ENCODE peak calls at places on chromosomes 3 and 15, in six cellular contexts. W, D, V, S, T and Y are unnamed samples.

GRCh38 chr3:152737021-152737908 is 97.7 kb upstream of the P2RY1 start:
- DNase-seq in W (no peak), D (no peak), V (no peak), S (no peak), T (peak), Y (no peak)

GRCh38 chr3:195876297-195877031 is 31.9 kb downstream of the TNK2 start:
- DNase-seq in W (no peak), D (no peak), V (no peak), S (no peak), T (peak), Y (no peak)

GRCh38 chr3:135447478-135447877 is 518.0 kb upstream of the PPP2R3A start:
- DNase-seq in W (no peak), D (no peak), V (no peak), S (no peak), T (no peak), Y (no peak)

GRCh38 chr15:77840962-77841361 is 208.2 kb upstream of the LINGO1 start:
- DNase-seq in W (no peak), D (no peak), V (peak), S (no peak), T (peak), Y (no peak)

GRCh38 chr3:125356140-125357026 is 18.7 kb downstream of the ZNF148 start:
- DNase-seq in W (no peak), D (no peak), V (no peak), S (no peak), T (no peak), Y (no peak)

GRCh38 chr15:62809106-62809967 is 233.2 kb upstream of the TPM1 start:
- DNase-seq in W (no peak), D (no peak), V (peak), S (no peak), T (no peak), Y (no peak)

GRCh38 chr15:88238618-88239430 is 17.7 kb downstream of the NTRK3 start:
- DNase-seq in W (no peak), D (no peak), V (peak), S (no peak), T (no peak), Y (no peak)

GRCh38 chr3:187975571-187976360 is 178.2 kb upstream of the LPP start:
- DNase-seq in W (no peak), D (no peak), V (no peak), S (no peak), T (no peak), Y (no peak)

GRCh38 chr3:99663981-99664380 is 25.6 kb downstream of the COL8A1 start:
- DNase-seq in W (no peak), D (no peak), V (no peak), S (no peak), T (peak), Y (no peak)

GRCh38 chr15:73927476-73928240 is 1.4 kb downstream of the LOXL1 start:
- DNase-seq in W (peak), D (peak), V (no peak), S (peak), T (peak), Y (peak)

GRCh38 chr15:77874071-77874470 is 203.4 kb downstream of the TBC1D2B start:
- DNase-seq in W (no peak), D (no peak), V (no peak), S (no peak), T (no peak), Y (peak)

GRCh38 chr3:9809239-9809614 is 835 bp upstream of the TTLL3 start:
- DNase-seq in W (no peak), D (no peak), V (no peak), S (no peak), T (no peak), Y (no peak)

GRCh38 chr15:71685420-71685993 is 124.8 kb upstream of the NR2E3 start:
- DNase-seq in W (no peak), D (no peak), V (no peak), S (no peak), T (peak), Y (no peak)

GRCh38 chr3:140922634-140923033 is 19.0 kb upstream of the SLC25A36 start:
- DNase-seq in W (no peak), D (no peak), V (no peak), S (no peak), T (peak), Y (no peak)

GRCh38 chr15:40793216-40793989 is 13.5 kb upstream of the ZFYVE19 start:
- DNase-seq in W (no peak), D (no peak), V (peak), S (peak), T (peak), Y (no peak)

GRCh38 chr3:191260431-191261303 is 61.6 kb downstream of the OSTN start:
- DNase-seq in W (no peak), D (no peak), V (no peak), S (no peak), T (no peak), Y (no peak)

GRCh38 chr3:8607285-8608040 is 37.1 kb downstream of the SSUH2 start:
- DNase-seq in W (peak), D (peak), V (no peak), S (peak), T (peak), Y (peak)

GRCh38 chr3:111729087-111729846 is 129.8 kb upstream of the PHLDB2 start:
- DNase-seq in W (peak), D (no peak), V (peak), S (no peak), T (peak), Y (no peak)

GRCh38 chr3:13283877-13284264 is 136.3 kb downstream of the NUP210 start:
- DNase-seq in W (no peak), D (no peak), V (no peak), S (no peak), T (no peak), Y (no peak)

GRCh38 chr3:13281657-13282527 is 138.2 kb downstream of the NUP210 start:
- DNase-seq in W (peak), D (no peak), V (no peak), S (peak), T (peak), Y (no peak)

GRCh38 chr3:13285007-13285567 is 135.0 kb downstream of the NUP210 start:
- DNase-seq in W (no peak), D (no peak), V (no peak), S (no peak), T (no peak), Y (no peak)

GRCh38 chr3:13282528-13282985 is 137.6 kb downstream of the NUP210 start:
- DNase-seq in W (no peak), D (no peak), V (no peak), S (peak), T (peak), Y (peak)

DNA sequence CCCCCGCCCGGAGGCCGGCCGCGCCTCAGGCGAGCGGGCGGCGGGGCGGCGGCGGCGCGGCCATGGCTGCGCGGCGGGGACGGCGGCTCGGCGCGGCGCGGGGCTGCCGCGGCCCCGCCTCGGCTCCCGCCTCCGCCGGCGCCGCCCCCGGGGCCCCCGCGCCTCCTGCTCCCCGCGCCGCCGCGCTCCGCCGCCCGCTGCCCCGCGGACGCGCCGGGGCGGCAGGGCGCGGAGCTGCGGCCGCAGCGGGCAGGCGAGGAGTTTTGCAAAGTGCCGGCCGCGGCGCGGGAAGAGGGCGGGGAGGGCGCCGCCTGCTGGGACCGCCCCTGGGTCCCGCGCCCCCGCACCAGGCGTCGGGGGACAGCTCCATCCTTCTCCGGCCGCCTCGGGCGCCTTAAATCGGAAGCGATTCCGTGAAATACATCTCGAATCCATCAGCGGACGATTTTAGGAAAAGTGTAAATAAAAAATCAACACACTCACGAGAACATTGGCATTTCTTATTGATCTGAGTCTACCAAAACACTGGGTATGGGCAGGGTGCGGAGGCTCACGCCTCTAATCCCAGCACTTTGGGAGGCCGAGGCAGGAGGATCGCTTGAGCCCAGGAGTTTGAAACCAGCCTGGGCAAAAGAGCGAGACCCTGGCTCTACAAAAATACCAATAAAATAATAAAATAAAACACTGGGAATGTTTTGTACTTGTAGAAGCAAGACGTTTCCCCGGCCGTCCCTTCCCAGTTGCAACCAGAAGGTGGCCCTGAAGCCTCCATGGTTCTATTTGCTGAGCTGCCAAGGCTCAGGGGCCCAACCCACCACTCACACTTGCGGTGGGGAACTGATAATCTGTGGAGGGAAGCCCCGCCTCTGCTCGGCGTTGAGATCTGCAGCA is 136.9 kb downstream of the NUP210 start:
- DNase-seq in W (no peak), D (no peak), V (no peak), S (peak), T (peak), Y (peak)
- TF ChIP-seq CTCF in W (peak), D (peak), V (peak), S (peak), T (peak), Y (peak)

DNA sequence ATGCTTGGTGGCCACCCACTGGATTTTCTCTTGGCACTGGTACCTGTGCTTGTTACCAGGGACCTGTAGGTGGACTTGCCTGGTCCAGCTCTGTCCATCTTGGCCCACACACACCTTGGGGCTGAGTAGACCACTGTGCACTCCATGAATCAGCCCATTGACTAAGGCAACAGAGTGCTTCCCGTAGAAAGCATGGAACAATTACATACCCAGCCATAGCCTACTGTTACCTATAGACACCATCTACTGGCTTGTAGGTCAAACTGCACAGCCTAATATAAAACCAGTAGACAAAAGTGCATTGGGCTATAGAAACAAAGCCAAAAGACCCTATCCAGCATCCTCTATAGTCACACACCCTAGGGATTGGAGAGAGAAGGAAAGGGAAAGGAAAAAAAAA is 378.9 kb downstream of the OTOL1 start:
- DNase-seq in W (no peak), D (no peak), V (no peak), S (no peak), T (no peak), Y (no peak)
- TF ChIP-seq CTCF in W (no peak), D (no peak), V (no peak), S (no peak), T (no peak), Y (no peak)

GRCh38 chr15:82040862-82041261 is 5.0 kb downstream of the MEX3B start:
- DNase-seq in W (no peak), D (no peak), V (no peak), S (peak), T (no peak), Y (peak)

GRCh38 chr15:82044373-82045178 is 1.2 kb downstream of the MEX3B start:
- DNase-seq in W (peak), D (peak), V (peak), S (peak), T (no peak), Y (peak)

GRCh38 chr15:82045179-82045891 is 483 bp downstream of the MEX3B start:
- DNase-seq in W (peak), D (peak), V (no peak), S (peak), T (no peak), Y (peak)

GRCh38 chr15:82043726-82044372 is 2.0 kb downstream of the MEX3B start:
- DNase-seq in W (no peak), D (no peak), V (no peak), S (peak), T (no peak), Y (peak)

DNA sequence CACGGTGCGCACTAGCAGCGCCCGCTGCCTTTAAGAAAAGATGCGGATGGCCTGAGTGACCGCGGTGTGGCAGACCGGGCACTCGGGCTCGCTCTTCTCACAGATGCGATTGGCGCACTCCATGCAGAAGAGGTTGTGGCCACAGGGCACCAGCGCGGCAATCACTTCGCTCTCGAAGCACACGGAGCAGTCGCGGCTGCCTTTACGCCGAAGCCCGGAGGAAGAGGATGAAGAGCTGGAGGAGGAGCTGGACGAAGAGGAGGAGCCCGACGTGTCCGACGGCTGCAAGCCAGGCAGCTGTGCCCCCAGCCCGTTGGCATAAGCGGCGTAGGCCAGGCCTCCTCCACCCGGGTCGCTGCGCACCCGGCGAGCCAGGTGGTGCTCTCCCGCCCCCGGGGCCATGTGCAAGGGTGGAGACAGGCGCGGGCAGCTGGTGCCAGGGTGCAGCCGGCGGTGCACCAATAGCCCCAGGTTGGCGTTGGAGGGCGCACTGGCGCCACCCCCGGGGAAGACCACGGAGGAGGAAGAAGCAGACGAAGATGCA is 2.6 kb downstream of the MEX3B start:
- DNase-seq in W (no peak), D (no peak), V (no peak), S (peak), T (no peak), Y (peak)
- TF ChIP-seq CTCF in W (no peak), D (no peak), V (peak), S (no peak), T (no peak), Y (no peak)

GRCh38 chr3:115958531-115958930 is 335.2 kb downstream of the GAP43 start:
- DNase-seq in W (no peak), D (no peak), V (no peak), S (no peak), T (no peak), Y (no peak)
- TF ChIP-seq CTCF in W (no peak), D (no peak), V (no peak), S (no peak), T (no peak), Y (no peak)

DNA sequence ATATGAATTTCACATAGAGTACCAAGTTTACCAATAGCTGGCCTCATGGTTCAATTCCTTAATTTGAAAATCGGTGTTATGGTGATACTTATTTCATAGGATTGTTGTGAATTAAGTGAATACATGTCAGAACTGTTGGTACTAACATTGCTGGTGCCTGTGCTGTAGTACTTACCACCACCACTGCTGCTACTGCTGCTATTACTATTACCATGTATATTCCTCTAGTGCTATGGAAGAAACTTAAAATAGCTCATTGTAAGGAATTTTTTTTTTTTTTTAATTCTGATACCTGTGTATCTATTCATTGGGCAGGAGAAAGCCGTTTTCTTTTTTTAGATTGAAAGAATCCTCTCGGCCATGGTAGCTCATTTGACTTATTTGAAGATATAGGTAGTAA is 3.6 kb downstream of the FYTTD1 start:
- DNase-seq in W (no peak), D (no peak), V (no peak), S (no peak), T (peak), Y (no peak)
- TF ChIP-seq CTCF in W (no peak), D (peak), V (no peak), S (no peak), T (no peak), Y (no peak)

GRCh38 chr3:127105587-127105986 is 87.3 kb upstream of the PRR23E start:
- DNase-seq in W (no peak), D (no peak), V (no peak), S (no peak), T (no peak), Y (no peak)
- TF ChIP-seq CTCF in W (no peak), D (peak), V (no peak), S (no peak), T (no peak), Y (no peak)

DNA sequence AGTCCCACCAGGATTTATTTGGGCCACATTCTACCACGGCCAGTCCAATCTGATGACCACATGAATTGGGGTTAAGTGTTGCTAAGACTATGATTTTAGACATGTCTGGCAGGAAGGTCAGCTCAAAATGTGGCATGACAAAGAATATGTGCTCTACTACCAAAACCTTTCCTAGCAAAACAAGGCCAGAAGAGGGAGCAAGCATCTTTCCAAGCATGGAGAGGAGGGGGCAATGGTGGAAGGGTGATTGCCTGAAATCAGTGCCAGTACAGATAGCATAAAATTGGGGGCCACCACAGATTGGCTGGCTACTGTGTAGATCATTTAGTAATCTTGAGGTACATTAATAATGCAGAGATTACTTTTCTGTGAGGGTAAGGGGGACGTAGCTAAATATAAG is 43.2 kb downstream of the TMEM39A start:
- DNase-seq in W (no peak), D (no peak), V (no peak), S (no peak), T (peak), Y (no peak)
- TF ChIP-seq CTCF in W (no peak), D (peak), V (peak), S (no peak), T (peak), Y (no peak)

DNA sequence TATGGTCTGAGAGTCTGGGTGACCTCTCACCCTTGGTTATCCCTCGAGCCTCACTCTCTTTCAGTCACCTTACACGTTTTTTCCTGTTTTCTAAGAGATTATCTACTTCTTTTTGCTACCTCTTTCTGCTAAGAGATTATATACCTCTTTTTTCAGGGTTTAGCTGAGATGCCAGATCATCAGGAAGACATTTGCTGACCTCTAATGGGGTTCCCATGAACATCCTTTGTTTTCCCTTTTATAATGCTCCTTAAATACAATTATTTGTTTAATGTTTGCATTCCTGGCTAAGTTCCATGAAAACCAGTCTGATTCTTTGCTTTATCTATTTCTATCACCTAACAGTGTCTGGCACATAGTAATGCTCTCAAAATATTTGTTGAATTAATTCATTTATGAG is 39.6 kb downstream of the LEKR1 start:
- DNase-seq in W (no peak), D (no peak), V (no peak), S (no peak), T (peak), Y (no peak)
- TF ChIP-seq CTCF in W (no peak), D (no peak), V (no peak), S (no peak), T (peak), Y (no peak)

GRCh38 chr15:48781002-48781401 is 29.9 kb downstream of the CEP152 start:
- DNase-seq in W (no peak), D (no peak), V (no peak), S (no peak), T (peak), Y (no peak)
- TF ChIP-seq CTCF in W (no peak), D (no peak), V (no peak), S (no peak), T (no peak), Y (no peak)